ENCODE peak calls at places on chromosome 4, in eight cellular contexts. V is OCI-LY7, P is tibial nerve, Y is thoracic aorta, G is GM23248, F is suprapubic skin, T is upper lobe of right lung, K is tibial artery. J is an unnamed sample.

GRCh38 chr4:51842167-51842553 is 793 bp upstream of the DCUN1D4 start:
- DNase-seq in V (no peak), P (peak; percentile 28), Y (peak; percentile 18), G (peak; percentile 57), F (no peak), T (no peak), K (peak; percentile 65), J (no peak)

GRCh38 chr4:87108142-87108546 is 112.3 kb downstream of the KLHL8 start:
- DNase-seq in V (no peak), P (peak; percentile 39), Y (peak; percentile 16), G (peak; percentile 91), F (no peak), T (no peak), K (peak; percentile 72), J (no peak)

GRCh38 chr4:155164705-155165104 is 43.7 kb upstream of the NPY2R start:
- DNase-seq in V (no peak), P (no peak), Y (no peak), G (no peak), F (no peak), T (no peak), K (no peak), J (no peak)

GRCh38 chr4:182556576-182556975 is 313.4 kb downstream of the TENM3 start:
- DNase-seq in V (no peak), P (no peak), Y (no peak), G (no peak), F (no peak), T (no peak), K (no peak), J (no peak)

GRCh38 chr4:1299301-1299860 is 9.7 kb downstream of the MAEA start:
- DNase-seq in V (no peak), P (no peak), Y (no peak), G (no peak), F (no peak), T (peak; percentile 34), K (no peak), J (no peak)

GRCh38 chr4:31192372-31192771 is 472.2 kb downstream of the PCDH7 start:
- DNase-seq in V (no peak), P (no peak), Y (no peak), G (no peak), F (no peak), T (no peak), K (no peak), J (no peak)

GRCh38 chr4:32462944-32463343 is 1742.8 kb downstream of the PCDH7 start:
- DNase-seq in V (peak; percentile 52), P (no peak), Y (no peak), G (peak; percentile 31), F (no peak), T (no peak), K (no peak), J (no peak)

GRCh38 chr4:113637363-113637762 is 124.2 kb downstream of the CAMK2D start:
- DNase-seq in V (no peak), P (no peak), Y (no peak), G (peak; percentile 31), F (no peak), T (no peak), K (no peak), J (no peak)

GRCh38 chr4:185868983-185869938 is 57.3 kb upstream of the SORBS2 start:
- DNase-seq in V (no peak), P (no peak), Y (no peak), G (no peak), F (no peak), T (no peak), K (no peak), J (no peak)

GRCh38 chr4:3791910-3792542 is 25.8 kb downstream of the ADRA2C start:
- DNase-seq in V (peak; percentile 20), P (no peak), Y (no peak), G (peak; percentile 34), F (no peak), T (no peak), K (no peak), J (no peak)

GRCh38 chr4:13705521-13706035 is 78.1 kb upstream of the BOD1L1 start:
- DNase-seq in V (no peak), P (no peak), Y (no peak), G (peak; percentile 26), F (no peak), T (peak; percentile 79), K (no peak), J (no peak)

GRCh38 chr4:177187371-177187770 is 122.3 kb upstream of the NEIL3 start:
- DNase-seq in V (no peak), P (no peak), Y (no peak), G (no peak), F (no peak), T (no peak), K (no peak), J (no peak)

GRCh38 chr4:35461931-35462659 is 782.2 kb downstream of the ARAP2 start:
- DNase-seq in V (no peak), P (no peak), Y (no peak), G (no peak), F (peak; percentile 69), T (peak; percentile 21), K (no peak), J (no peak)

GRCh38 chr4:55509272-55509671 is 37.4 kb downstream of the CLOCK start:
- DNase-seq in V (no peak), P (no peak), Y (no peak), G (peak; percentile 3), F (no peak), T (no peak), K (no peak), J (no peak)

GRCh38 chr4:153634737-153635353 is 49.2 kb upstream of the TLR2 start:
- DNase-seq in V (peak; percentile 49), P (no peak), Y (no peak), G (peak; percentile 47), F (no peak), T (no peak), K (no peak), J (peak; percentile 13)

GRCh38 chr4:174058846-174059245 is 224.6 kb downstream of the FBXO8 start:
- DNase-seq in V (no peak), P (no peak), Y (no peak), G (peak; percentile 20), F (no peak), T (no peak), K (no peak), J (no peak)

GRCh38 chr4:73259552-73260140 is 1.0 kb upstream of the ANKRD17 start:
- DNase-seq in V (peak; percentile 46), P (no peak), Y (no peak), G (peak; percentile 69), F (no peak), T (no peak), K (no peak), J (peak; percentile 45)

GRCh38 chr4:178296669-178297068 is 854.4 kb upstream of the AGA start:
- DNase-seq in V (no peak), P (no peak), Y (no peak), G (no peak), F (no peak), T (no peak), K (no peak), J (no peak)

GRCh38 chr4:82372502-82372873 is 1.3 kb downstream of the HNRNPD start:
- DNase-seq in V (peak; percentile 63), P (peak; percentile 47), Y (no peak), G (peak; percentile 58), F (no peak), T (no peak), K (no peak), J (peak; percentile 25)

GRCh38 chr4:155666701-155667537 is at the start of gene GUCY1A1:
- DNase-seq in V (no peak), P (no peak), Y (no peak), G (peak; percentile 36), F (peak; percentile 82), T (peak; percentile 87), K (peak; percentile 74), J (no peak)

GRCh38 chr4:180377741-180378140 is 1865.5 kb upstream of the TENM3 start:
- DNase-seq in V (no peak), P (no peak), Y (no peak), G (no peak), F (no peak), T (no peak), K (no peak), J (no peak)

DNA sequence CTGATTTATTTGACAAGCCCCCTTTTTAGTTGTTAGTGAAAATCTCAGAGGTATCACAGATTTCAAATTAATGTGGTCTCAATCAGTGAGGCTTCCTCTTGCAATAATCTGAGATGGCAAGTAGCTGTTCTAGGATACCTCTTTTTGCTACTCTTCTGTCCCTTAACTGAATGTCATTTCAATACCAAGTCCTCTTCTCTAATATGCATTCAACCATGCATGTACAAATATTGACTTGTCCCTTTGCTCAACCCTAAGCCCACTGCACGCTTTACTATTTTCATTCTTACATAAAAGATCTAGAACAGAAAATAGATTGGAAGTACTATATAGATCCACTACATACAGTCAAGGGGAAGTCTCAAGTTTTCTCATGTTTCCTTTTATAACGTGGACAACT is 164.2 kb downstream of the CBR4 start:
- DNase-seq in V (no peak), P (no peak), Y (no peak), G (no peak), F (no peak), T (no peak), K (no peak), J (no peak)
- H3K27ac ChIP-seq in V (no peak overlapping the region), P (peak overlapping the region; percentile 72), Y (peak overlapping the region; percentile 99), G (no peak overlapping the region), F (peak overlapping the region; percentile 82), T (peak overlapping the region; percentile 14), K (peak overlapping the region; percentile 88), J (no peak overlapping the region)

DNA sequence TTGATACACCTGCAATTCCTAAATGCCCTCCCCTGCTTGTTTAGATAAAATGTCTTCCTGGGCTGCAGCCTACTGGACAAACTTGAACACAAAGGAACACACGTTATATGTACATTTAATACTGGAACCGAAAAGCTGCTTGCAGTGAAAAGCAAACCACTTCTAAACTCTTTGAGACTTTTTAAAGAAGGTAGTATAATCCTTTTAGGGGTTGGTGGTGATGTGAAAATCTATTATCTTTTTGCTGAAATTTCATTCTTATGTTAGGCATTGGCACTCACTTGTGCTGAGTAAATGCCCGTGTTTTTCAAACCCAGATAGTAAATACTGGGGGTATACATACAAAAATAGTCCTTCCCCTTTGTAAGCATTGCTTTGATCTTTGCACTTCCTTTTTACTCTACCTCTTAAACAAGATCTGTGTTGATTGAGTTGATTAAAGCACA is 2.2 kb downstream of the NFKB1 start:
- DNase-seq in V (peak; percentile 54), P (no peak), Y (no peak), G (no peak), F (no peak), T (no peak), K (no peak), J (peak; percentile 24)
- H3K4me3 ChIP-seq in V (peak overlapping the region; percentile 97), P (no peak overlapping the region), Y (peak overlapping the region; percentile 89), G (peak overlapping the region; percentile 99), F (peak overlapping the region; percentile 72), T (peak overlapping the region; percentile 92), K (peak overlapping the region; percentile 89), J (peak overlapping the region; percentile 88)

DNA sequence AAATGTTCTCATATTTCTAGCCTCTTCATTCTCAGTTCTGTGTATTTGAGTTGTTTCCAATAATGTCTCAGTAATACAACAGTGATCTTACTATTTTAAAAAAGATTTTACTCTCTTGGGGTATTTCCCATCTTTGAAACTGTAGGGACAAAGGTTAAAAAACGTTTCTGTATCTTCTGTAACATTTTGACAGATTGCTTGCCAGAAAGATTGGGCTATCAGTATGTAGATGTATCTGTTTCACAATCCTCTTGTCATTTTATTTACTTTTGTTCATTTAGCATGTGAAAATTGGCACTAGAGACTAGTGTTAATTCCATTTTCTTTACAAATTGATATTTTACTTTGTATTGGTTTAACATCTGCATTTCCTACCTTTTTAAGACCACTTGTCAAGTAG is 6.2 kb upstream of the CXCL9 start:
- DNase-seq in V (no peak), P (no peak), Y (no peak), G (no peak), F (no peak), T (no peak), K (no peak), J (no peak)
- H3K4me1 ChIP-seq in V (no peaks in the 10 kb centered on the region), P (no peaks in the 10 kb centered on the region), Y (no peaks in the 10 kb centered on the region), G (peaks cover 21% of the 10 kb centered on the region), F (peaks cover 13% of the 10 kb centered on the region), T (peaks cover 5% of the 10 kb centered on the region), K (no peaks in the 10 kb centered on the region), J (no peaks in the 10 kb centered on the region)

GRCh38 chr4:7844247-7844991 is 95.2 kb downstream of the AFAP1 start:
- DNase-seq in V (peak; percentile 42), P (peak; percentile 74), Y (peak; percentile 33), G (peak; percentile 91), F (peak; percentile 87), T (peak; percentile 86), K (peak; percentile 88), J (peak; percentile 59)
- H3K27ac ChIP-seq in V (no peak overlapping the region), P (peak overlapping the region; percentile 69), Y (no peak overlapping the region), G (peak overlapping the region; percentile 91), F (no peak overlapping the region), T (no peak overlapping the region), K (peak overlapping the region; percentile 87), J (no peak overlapping the region)

J was measured in CD4-positive, alpha-beta memory T cell.